ENCODE peak calls at places on chromosomes 5 and 9, in nine cellular contexts. U is PC-3; H is uterus; B is CD4-positive, alpha-beta memory T cell; D is A673; C is fibroblast of pulmonary artery; P is kidney epithelial cell; F is HFF-Myc; V is HL-60. T is an unnamed sample.

GRCh38 chr5:132114150-132115121 is 40.8 kb downstream of the CSF2 start:
- DNase-seq in U (no peak), H (no peak), B (no peak), D (no peak), C (peak), P (no peak), F (no peak), V (peak), T (no peak)

GRCh38 chr9:3664044-3664443 is 138.2 kb upstream of the RFX3 start:
- DNase-seq in U (no peak), H (no peak), B (no peak), D (no peak), C (peak), P (no peak), F (no peak), V (no peak), T (no peak)

GRCh38 chr9:70988551-70988950 is 132.9 kb downstream of the TRPM3 start:
- DNase-seq in U (no peak), H (no peak), B (no peak), D (no peak), C (no peak), P (no peak), F (no peak), V (no peak), T (no peak)

GRCh38 chr5:61202213-61202612 is 39.9 kb upstream of the SMIM15 start:
- DNase-seq in U (no peak), H (no peak), B (no peak), D (no peak), C (no peak), P (no peak), F (no peak), V (no peak), T (no peak)

GRCh38 chr9:113783475-113783874 is 92.6 kb upstream of the ZNF618 start:
- DNase-seq in U (no peak), H (no peak), B (no peak), D (no peak), C (no peak), P (no peak), F (no peak), V (no peak), T (no peak)

GRCh38 chr5:937151-937924 is 44.7 kb downstream of the TRIP13 start:
- DNase-seq in U (no peak), H (no peak), B (no peak), D (no peak), C (no peak), P (no peak), F (no peak), V (no peak), T (no peak)

GRCh38 chr9:72365525-72366256 is 683 bp upstream of the ZFAND5 start:
- DNase-seq in U (peak), H (peak), B (peak), D (peak), C (peak), P (peak), F (no peak), V (peak), T (peak)

GRCh38 chr9:26437056-26437711 is 455.4 kb downstream of the CAAP1 start:
- DNase-seq in U (no peak), H (no peak), B (no peak), D (no peak), C (no peak), P (no peak), F (no peak), V (no peak), T (peak)

GRCh38 chr9:73745598-73745997 is 593.9 kb downstream of the ANXA1 start:
- DNase-seq in U (no peak), H (no peak), B (no peak), D (no peak), C (no peak), P (no peak), F (no peak), V (no peak), T (no peak)

GRCh38 chr9:130041648-130042405 is 1.2 kb downstream of the FNBP1 start:
- DNase-seq in U (peak), H (peak), B (no peak), D (no peak), C (peak), P (no peak), F (no peak), V (no peak), T (peak)

GRCh38 chr5:98904786-98905185 is 24.0 kb downstream of the CHD1 start:
- DNase-seq in U (peak), H (no peak), B (no peak), D (no peak), C (peak), P (no peak), F (no peak), V (no peak), T (no peak)

GRCh38 chr5:93585753-93586385 is 2.8 kb downstream of the NR2F1 start:
- DNase-seq in U (no peak), H (no peak), B (no peak), D (no peak), C (no peak), P (no peak), F (no peak), V (no peak), T (no peak)

GRCh38 chr9:112245126-112245525 is 70.0 kb upstream of the SUSD1 start:
- DNase-seq in U (peak), H (no peak), B (no peak), D (no peak), C (no peak), P (no peak), F (no peak), V (no peak), T (no peak)

GRCh38 chr9:107685901-107686300 is 196.3 kb upstream of the KLF4 start:
- DNase-seq in U (no peak), H (no peak), B (no peak), D (no peak), C (peak), P (no peak), F (no peak), V (no peak), T (no peak)

GRCh38 chr5:181217805-181218065 is 5.3 kb upstream of the TRIM41 start:
- DNase-seq in U (no peak), H (no peak), B (no peak), D (no peak), C (no peak), P (no peak), F (no peak), V (no peak), T (no peak)

GRCh38 chr5:83877911-83878706 is 157.5 kb upstream of the HAPLN1 start:
- DNase-seq in U (peak), H (no peak), B (no peak), D (no peak), C (peak), P (no peak), F (no peak), V (no peak), T (peak)

GRCh38 chr5:97979740-97980139 is 793.7 kb upstream of the RGMB start:
- DNase-seq in U (no peak), H (no peak), B (no peak), D (peak), C (peak), P (no peak), F (peak), V (no peak), T (no peak)

GRCh38 chr5:37836173-37837100 is 3.4 kb downstream of the GDNF start:
- DNase-seq in U (peak), H (no peak), B (no peak), D (no peak), C (peak), P (no peak), F (no peak), V (no peak), T (peak)

GRCh38 chr9:30197954-30198353 is 2186.5 kb upstream of the ACO1 start:
- DNase-seq in U (peak), H (no peak), B (no peak), D (peak), C (peak), P (no peak), F (no peak), V (no peak), T (peak)

GRCh38 chr5:115986358-115986757 is 24.1 kb downstream of the LVRN start:
- DNase-seq in U (no peak), H (no peak), B (no peak), D (no peak), C (peak), P (no peak), F (no peak), V (no peak), T (no peak)

GRCh38 chr9:86304236-86304730 is 21.9 kb upstream of the ISCA1 start:
- DNase-seq in U (no peak), H (no peak), B (no peak), D (peak), C (no peak), P (no peak), F (no peak), V (no peak), T (no peak)

GRCh38 chr9:82488702-82489578 is 500.4 kb downstream of the SPATA31D1 start:
- DNase-seq in U (peak), H (no peak), B (no peak), D (peak), C (peak), P (peak), F (peak), V (no peak), T (peak)

GRCh38 chr9:124485201-124485600 is 22.0 kb downstream of the NR5A1 start:
- DNase-seq in U (no peak), H (no peak), B (no peak), D (no peak), C (no peak), P (no peak), F (no peak), V (no peak), T (no peak)

GRCh38 chr5:143041461-143041860 is 271.3 kb downstream of the ARHGAP26 start:
- DNase-seq in U (no peak), H (no peak), B (no peak), D (no peak), C (no peak), P (no peak), F (no peak), V (no peak), T (no peak)

GRCh38 chr9:78507008-78507407 is 210.1 kb downstream of the PSAT1 start:
- DNase-seq in U (no peak), H (no peak), B (no peak), D (no peak), C (no peak), P (no peak), F (no peak), V (no peak), T (no peak)

GRCh38 chr9:120916573-120916972 is 10.0 kb downstream of the TRAF1 start:
- DNase-seq in U (no peak), H (peak), B (no peak), D (peak), C (peak), P (no peak), F (no peak), V (no peak), T (no peak)

GRCh38 chr9:126158591-126159519 is 167.8 kb upstream of the MVB12B start:
- DNase-seq in U (no peak), H (no peak), B (no peak), D (no peak), C (no peak), P (no peak), F (no peak), V (no peak), T (no peak)

GRCh38 chr5:149257875-149258705 is 13.6 kb upstream of the AFAP1L1 start:
- DNase-seq in U (peak), H (no peak), B (no peak), D (no peak), C (peak), P (peak), F (no peak), V (no peak), T (no peak)

GRCh38 chr5:40983781-40984180 is 74.5 kb downstream of the C7 start:
- DNase-seq in U (peak), H (no peak), B (no peak), D (no peak), C (no peak), P (no peak), F (no peak), V (no peak), T (no peak)

GRCh38 chr5:141272906-141273305 is 27.7 kb downstream of the PCDHB15 start:
- DNase-seq in U (no peak), H (no peak), B (no peak), D (peak), C (no peak), P (no peak), F (no peak), V (no peak), T (peak)

GRCh38 chr5:93736284-93736683 is 5.1 kb downstream of the POU5F2 start:
- DNase-seq in U (no peak), H (no peak), B (no peak), D (no peak), C (no peak), P (no peak), F (no peak), V (no peak), T (no peak)

GRCh38 chr5:98770158-98770910 is 3.1 kb upstream of the RGMB start:
- DNase-seq in U (peak), H (peak), B (peak), D (peak), C (peak), P (no peak), F (no peak), V (peak), T (peak)

GRCh38 chr9:4762889-4763521 is 22.0 kb upstream of the AK3 start:
- DNase-seq in U (no peak), H (peak), B (no peak), D (peak), C (peak), P (no peak), F (no peak), V (peak), T (peak)

GRCh38 chr5:59724482-59725392 is 168.8 kb downstream of the PDE4D start:
- DNase-seq in U (peak), H (no peak), B (no peak), D (peak), C (peak), P (no peak), F (no peak), V (peak), T (peak)

GRCh38 chr5:134142806-134143205 is 28.3 kb downstream of the TCF7 start:
- DNase-seq in U (no peak), H (no peak), B (no peak), D (no peak), C (no peak), P (no peak), F (no peak), V (no peak), T (no peak)

GRCh38 chr5:149418910-149419531 is 39.9 kb upstream of the IL17B start:
- DNase-seq in U (no peak), H (peak), B (no peak), D (no peak), C (no peak), P (no peak), F (no peak), V (no peak), T (no peak)

GRCh38 chr5:17228833-17229291 is 11.4 kb downstream of the BASP1 start:
- DNase-seq in U (no peak), H (no peak), B (no peak), D (no peak), C (peak), P (no peak), F (no peak), V (no peak), T (no peak)

GRCh38 chr5:65874241-65874640 is 52.1 kb upstream of the ERBIN start:
- DNase-seq in U (peak), H (no peak), B (no peak), D (no peak), C (peak), P (no peak), F (peak), V (no peak), T (no peak)

GRCh38 chr5:76641514-76642120 is 18.4 kb upstream of the F2RL2 start:
- DNase-seq in U (peak), H (peak), B (peak), D (peak), C (peak), P (peak), F (peak), V (peak), T (peak)

GRCh38 chr5:32584651-32585050 is 706 bp upstream of the SUB1 start:
- DNase-seq in U (no peak), H (no peak), B (no peak), D (no peak), C (no peak), P (no peak), F (no peak), V (no peak), T (peak)
- H3K4me3 ChIP-seq in U (no peak), H (no peak), B (peak), D (peak), C (no peak), P (no peak), F (no peak), V (no peak), T (no peak)

GRCh38 chr5:173329370-173330150 is 1.3 kb upstream of the STC2 start:
- DNase-seq in U (peak), H (no peak), B (no peak), D (peak), C (peak), P (no peak), F (no peak), V (no peak), T (peak)
- H3K4me3 ChIP-seq in U (peak), H (no peak), B (no peak), D (peak), C (peak), P (peak), F (peak), V (peak), T (peak)

GRCh38 chr5:80031109-80031508 is 4.0 kb upstream of the THBS4 start:
- DNase-seq in U (no peak), H (no peak), B (no peak), D (no peak), C (no peak), P (no peak), F (no peak), V (no peak), T (no peak)

DNA sequence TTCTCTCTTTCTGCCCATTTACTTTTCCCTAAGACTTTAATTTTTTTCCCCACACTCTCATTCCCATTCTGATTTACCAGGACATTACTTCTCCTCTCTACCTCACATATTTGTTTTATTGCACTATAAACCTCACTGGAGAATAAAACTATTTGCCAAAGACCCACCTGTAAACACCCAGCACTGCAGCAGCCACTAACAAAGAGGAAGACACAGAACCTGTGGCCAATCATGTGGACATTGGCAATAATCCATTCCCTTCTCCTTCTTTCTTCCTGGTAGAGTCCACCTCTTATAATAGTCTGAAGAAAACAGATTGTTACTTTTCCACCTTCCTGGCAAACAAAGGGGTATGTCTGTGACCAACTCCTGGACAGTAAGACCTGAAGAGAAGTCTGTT is 8.3 kb upstream of the THBS4 start:
- DNase-seq in U (no peak), H (no peak), B (no peak), D (no peak), C (no peak), P (no peak), F (no peak), V (no peak), T (no peak)
- H3K4me3 ChIP-seq in U (no peak), H (no peak), B (no peak), D (no peak), C (no peak), P (no peak), F (no peak), V (no peak), T (no peak)

GRCh38 chr5:176618783-176619182 is 8.8 kb upstream of the GPRIN1 start:
- DNase-seq in U (no peak), H (no peak), B (no peak), D (no peak), C (no peak), P (no peak), F (no peak), V (no peak), T (no peak)
- H3K4me3 ChIP-seq in U (no peak), H (no peak), B (no peak), D (no peak), C (no peak), P (no peak), F (no peak), V (no peak), T (no peak)

GRCh38 chr9:137611623-137612609 is 6.4 kb downstream of the ARRDC1 start:
- DNase-seq in U (peak), H (peak), B (no peak), D (no peak), C (peak), P (peak), F (no peak), V (no peak), T (peak)
- H3K4me3 ChIP-seq in U (peak), H (no peak), B (no peak), D (no peak), C (no peak), P (no peak), F (no peak), V (no peak), T (no peak)

GRCh38 chr9:69542942-69543704 is 129.0 kb downstream of the APBA1 start:
- DNase-seq in U (no peak), H (no peak), B (no peak), D (peak), C (no peak), P (no peak), F (no peak), V (no peak), T (peak)
- H3K4me3 ChIP-seq in U (no peak), H (no peak), B (no peak), D (no peak), C (no peak), P (no peak), F (no peak), V (no peak), T (no peak)

GRCh38 chr9:134981001-134981400 is 63.3 kb upstream of the FCN1 start:
- DNase-seq in U (no peak), H (no peak), B (no peak), D (no peak), C (no peak), P (no peak), F (no peak), V (no peak), T (no peak)

GRCh38 chr9:134980516-134980915 is 62.8 kb upstream of the FCN1 start:
- DNase-seq in U (no peak), H (no peak), B (no peak), D (no peak), C (no peak), P (no peak), F (no peak), V (no peak), T (no peak)

GRCh38 chr9:134972140-134972539 is 54.4 kb upstream of the FCN1 start:
- DNase-seq in U (no peak), H (no peak), B (no peak), D (no peak), C (no peak), P (no peak), F (no peak), V (no peak), T (no peak)

GRCh38 chr9:134975253-134975652 is 57.5 kb upstream of the FCN1 start:
- DNase-seq in U (no peak), H (no peak), B (no peak), D (no peak), C (no peak), P (no peak), F (no peak), V (no peak), T (no peak)

DNA sequence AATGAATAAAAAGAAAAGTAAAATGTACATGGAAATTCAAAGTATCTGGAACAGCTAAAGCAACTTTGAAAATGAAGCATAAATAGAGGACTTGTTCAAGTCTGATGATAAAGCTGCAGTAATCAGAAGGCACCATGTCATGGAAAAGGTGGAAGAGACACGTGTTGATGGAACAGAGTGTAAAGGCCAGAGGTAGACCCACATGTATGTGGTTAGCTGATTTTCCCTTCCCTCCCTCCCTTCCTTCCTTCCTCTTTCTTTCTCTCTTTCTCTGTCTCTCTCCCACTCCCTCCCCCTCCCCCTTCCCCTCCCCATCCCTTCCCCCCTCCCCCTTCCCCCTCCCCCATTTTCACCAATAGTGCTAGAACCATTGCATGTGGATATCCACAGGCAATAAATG is 58.7 kb upstream of the FCN1 start:
- DNase-seq in U (no peak), H (no peak), B (no peak), D (no peak), C (no peak), P (no peak), F (no peak), V (no peak), T (no peak)
- H3K4me3 ChIP-seq in U (no peak), H (no peak), B (no peak), D (no peak), C (no peak), P (no peak), F (no peak), V (no peak), T (no peak)

DNA sequence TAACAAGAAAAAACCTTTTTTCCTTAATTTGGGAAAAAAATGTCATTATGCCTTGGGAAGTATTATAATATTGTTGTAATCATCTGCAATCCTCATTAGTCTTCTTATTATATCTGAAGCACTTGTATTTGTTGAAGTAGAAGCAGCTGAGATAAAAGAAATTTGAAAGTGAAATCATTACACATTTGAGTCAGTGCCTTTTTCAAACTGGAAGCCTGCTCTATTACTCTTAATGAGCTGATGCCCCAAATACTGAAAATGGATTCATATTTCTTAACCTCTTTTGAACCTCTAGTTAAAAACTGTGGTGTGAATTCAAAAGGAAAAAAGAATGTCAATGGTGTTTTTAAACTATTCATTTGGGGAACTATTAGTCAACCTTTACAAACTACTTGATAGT is 1027.7 kb downstream of the NR2F1-AS1 start:
- DNase-seq in U (no peak), H (no peak), B (no peak), D (no peak), C (no peak), P (no peak), F (no peak), V (no peak), T (no peak)
- H3K4me3 ChIP-seq in U (no peak), H (no peak), B (no peak), D (no peak), C (no peak), P (no peak), F (no peak), V (no peak), T (no peak)

GRCh38 chr9:131981116-131981847 is 98.4 kb downstream of the MED27 start:
- DNase-seq in U (peak), H (no peak), B (no peak), D (no peak), C (no peak), P (no peak), F (no peak), V (no peak), T (no peak)
- H3K4me3 ChIP-seq in U (no peak), H (peak), B (no peak), D (no peak), C (no peak), P (no peak), F (no peak), V (no peak), T (no peak)